ENCODE peak calls at places on chromosome 4, in seven cellular contexts. O is fibroblast of lung, B is cardiac muscle cell, U is lung, Y is anterior cingulate cortex, R is activated T-cell treated with anti-CD3 and anti-CD28 coated beads for 24 hours, M is tibial nerve. C is an unnamed sample.

GRCh38 chr4:53119685-53120084 is 246.2 kb downstream of the SCFD2 start:
- DNase-seq in O (peak; percentile 81), B (peak; percentile 65), R (no peak), M (no peak), U (no peak), Y (no peak), C (no peak)

GRCh38 chr4:140150886-140151699 is 2.9 kb downstream of the MAML3 start:
- DNase-seq in O (peak; percentile 97), B (peak; percentile 89), Y (peak; percentile 11), M (peak; percentile 78), R (peak; percentile 49), U (peak; percentile 93), C (peak; percentile 37)

GRCh38 chr4:22962186-22962786 is 269.5 kb downstream of the GBA3 start:
- DNase-seq in B (peak; percentile 49), O (peak; percentile 45), U (no peak), R (no peak), Y (no peak), M (no peak), C (no peak)

GRCh38 chr4:7805533-7806079 is 134.1 kb downstream of the AFAP1 start:
- DNase-seq in B (peak; percentile 63), R (no peak), O (peak; percentile 98), Y (no peak), M (no peak), U (peak; percentile 89), C (no peak)

GRCh38 chr4:6379787-6380745 is 92.3 kb downstream of the PPP2R2C start:
- DNase-seq in R (no peak), Y (no peak), U (no peak), B (no peak), O (no peak), M (no peak), C (no peak)

GRCh38 chr4:168683595-168683994 is 186.7 kb downstream of the PALLD start:
- DNase-seq in U (no peak), O (peak; percentile 72), Y (no peak), R (no peak), M (no peak), B (no peak), C (no peak)

GRCh38 chr4:57270350-57270749 is 160.2 kb upstream of the IGFBP7 start:
- DNase-seq in U (no peak), O (no peak), B (peak; percentile 68), Y (no peak), M (no peak), R (no peak), C (no peak)

GRCh38 chr4:100581337-100581736 is 63.5 kb upstream of the EMCN start:
- DNase-seq in Y (no peak), M (no peak), O (no peak), B (no peak), U (no peak), R (no peak), C (no peak)

GRCh38 chr4:69888336-69888735 is 28.4 kb upstream of the SULT1E1 start:
- DNase-seq in R (no peak), O (peak; percentile 37), M (no peak), Y (no peak), U (no peak), B (no peak), C (no peak)

GRCh38 chr4:119872344-119873031 is 194.2 kb downstream of the MAD2L1 start:
- DNase-seq in B (no peak), O (no peak), M (no peak), Y (no peak), R (no peak), U (no peak), C (no peak)